ENCODE peak calls at places on chromosome 17, in six cellular contexts. One of them, this sample, is unnamed. For H3K9me3, the result is how much of the 10 kb centered on the place peaks cover.

GRCh38 chr17:29930399-29931010 is 477 bp upstream of the SSH2 start:
- DNase-seq in heart right ventricle: no peak
- DNase-seq in colonic mucosa: peak
- DNase-seq in IMR-90: peak
- DNase-seq in suprapubic skin: no peak
- DNase-seq in right cardiac atrium: no peak
- DNase-seq in this sample: no peak

GRCh38 chr17:28010406-28010805 is 32.1 kb upstream of the NLK start:
- DNase-seq in IMR-90: no peak
- DNase-seq in suprapubic skin: no peak
- DNase-seq in right cardiac atrium: no peak
- DNase-seq in colonic mucosa: no peak
- DNase-seq in heart right ventricle: no peak
- DNase-seq in this sample: no peak

GRCh38 chr17:22703786-22704441 is 1011.6 kb downstream of the KCNJ18 start:
- DNase-seq in heart right ventricle: no peak
- DNase-seq in colonic mucosa: no peak
- DNase-seq in suprapubic skin: no peak
- DNase-seq in IMR-90: no peak
- DNase-seq in right cardiac atrium: no peak
- DNase-seq in this sample: no peak

GRCh38 chr17:49708515-49709161 is 874 bp upstream of the SLC35B1 start:
- DNase-seq in right cardiac atrium: no peak
- DNase-seq in colonic mucosa: no peak
- DNase-seq in heart right ventricle: no peak
- DNase-seq in IMR-90: no peak
- DNase-seq in suprapubic skin: peak
- DNase-seq in this sample: no peak

GRCh38 chr17:45221081-45221996 is at the start of gene FMNL1:
- DNase-seq in right cardiac atrium: peak
- DNase-seq in IMR-90: no peak
- DNase-seq in suprapubic skin: no peak
- DNase-seq in heart right ventricle: peak
- DNase-seq in colonic mucosa: peak
- DNase-seq in this sample: peak

GRCh38 chr17:75814900-75815373 is 29.3 kb downstream of the UNC13D start:
- DNase-seq in heart right ventricle: no peak
- DNase-seq in IMR-90: peak
- DNase-seq in colonic mucosa: no peak
- DNase-seq in right cardiac atrium: no peak
- DNase-seq in suprapubic skin: peak
- DNase-seq in this sample: no peak

GRCh38 chr17:28727727-28728363 is 743 bp upstream of the NEK8 start:
- DNase-seq in heart right ventricle: peak
- DNase-seq in IMR-90: peak
- DNase-seq in suprapubic skin: no peak
- DNase-seq in colonic mucosa: peak
- DNase-seq in right cardiac atrium: peak
- DNase-seq in this sample: peak

GRCh38 chr17:76626442-76626841 is 17.1 kb downstream of the ST6GALNAC1 start:
- DNase-seq in heart right ventricle: no peak
- DNase-seq in colonic mucosa: no peak
- DNase-seq in suprapubic skin: no peak
- DNase-seq in IMR-90: no peak
- DNase-seq in right cardiac atrium: no peak
- DNase-seq in this sample: no peak

GRCh38 chr17:42153919-42154491 is 784 bp downstream of the RAB5C start:
- DNase-seq in suprapubic skin: no peak
- DNase-seq in colonic mucosa: peak
- DNase-seq in IMR-90: peak
- DNase-seq in heart right ventricle: no peak
- DNase-seq in right cardiac atrium: no peak
- DNase-seq in this sample: no peak

GRCh38 chr17:17093764-17094163 is 51.5 kb downstream of the MPRIP start:
- DNase-seq in heart right ventricle: no peak
- DNase-seq in suprapubic skin: no peak
- DNase-seq in IMR-90: no peak
- DNase-seq in colonic mucosa: no peak
- DNase-seq in right cardiac atrium: no peak
- DNase-seq in this sample: no peak

GRCh38 chr17:68665373-68665772 is 64.2 kb upstream of the FAM20A start:
- DNase-seq in right cardiac atrium: no peak
- DNase-seq in colonic mucosa: no peak
- DNase-seq in IMR-90: no peak
- DNase-seq in suprapubic skin: no peak
- DNase-seq in heart right ventricle: no peak
- DNase-seq in this sample: no peak

GRCh38 chr17:63751806-63752205 is 10.2 kb upstream of the STRADA start:
- DNase-seq in right cardiac atrium: no peak
- DNase-seq in IMR-90: no peak
- DNase-seq in suprapubic skin: no peak
- DNase-seq in colonic mucosa: no peak
- DNase-seq in heart right ventricle: no peak
- DNase-seq in this sample: no peak

GRCh38 chr17:4236456-4236855 is 27.3 kb downstream of the ANKFY1 start:
- DNase-seq in IMR-90: peak
- DNase-seq in heart right ventricle: no peak
- DNase-seq in right cardiac atrium: no peak
- DNase-seq in colonic mucosa: no peak
- DNase-seq in suprapubic skin: no peak
- DNase-seq in this sample: no peak

GRCh38 chr17:70184770-70185169 is 15.4 kb downstream of the KCNJ2 start:
- DNase-seq in heart right ventricle: no peak
- DNase-seq in right cardiac atrium: no peak
- DNase-seq in IMR-90: peak
- DNase-seq in suprapubic skin: no peak
- DNase-seq in colonic mucosa: no peak
- DNase-seq in this sample: no peak

GRCh38 chr17:51442112-51442865 is 181.9 kb downstream of the UTP18 start:
- DNase-seq in IMR-90: no peak
- DNase-seq in suprapubic skin: no peak
- DNase-seq in right cardiac atrium: no peak
- DNase-seq in heart right ventricle: no peak
- DNase-seq in colonic mucosa: no peak
- DNase-seq in this sample: no peak
- H3K9me3 ChIP-seq in IMR-90: under half
- H3K9me3 ChIP-seq in suprapubic skin: under half
- H3K9me3 ChIP-seq in right cardiac atrium: under half
- H3K9me3 ChIP-seq in heart right ventricle: under half
- H3K9me3 ChIP-seq in colonic mucosa: under half
- H3K9me3 ChIP-seq in this sample: under half

GRCh38 chr17:21296097-21297025 is 11.8 kb downstream of the MAP2K3 start:
- DNase-seq in IMR-90: peak
- DNase-seq in right cardiac atrium: no peak
- DNase-seq in suprapubic skin: no peak
- DNase-seq in heart right ventricle: no peak
- DNase-seq in colonic mucosa: no peak
- DNase-seq in this sample: no peak
- H3K9me3 ChIP-seq in IMR-90: under half
- H3K9me3 ChIP-seq in right cardiac atrium: under half
- H3K9me3 ChIP-seq in suprapubic skin: under half
- H3K9me3 ChIP-seq in heart right ventricle: under half
- H3K9me3 ChIP-seq in colonic mucosa: under half
- H3K9me3 ChIP-seq in this sample: under half

DNA sequence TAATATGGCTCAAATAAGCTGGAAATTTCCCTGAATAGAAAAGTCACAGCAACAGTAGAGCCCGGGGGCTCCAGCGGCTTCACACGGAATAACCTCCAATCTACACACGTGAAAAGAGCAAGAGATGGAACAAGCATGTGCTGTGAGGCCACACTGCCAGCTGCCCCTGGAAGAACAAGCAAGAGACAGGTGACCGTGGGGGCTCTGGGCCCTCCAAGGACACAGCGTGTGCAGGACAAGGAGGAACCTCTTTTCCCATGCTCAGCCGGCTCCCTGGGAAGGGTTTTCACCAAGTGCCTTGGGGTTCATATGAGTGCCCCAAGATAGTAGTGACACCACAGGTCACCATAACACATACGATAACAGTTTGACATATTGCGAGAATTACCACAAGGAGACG is 110.2 kb upstream of the ZNF750 start:
- DNase-seq in suprapubic skin: peak
- DNase-seq in colonic mucosa: no peak
- DNase-seq in IMR-90: no peak
- DNase-seq in right cardiac atrium: no peak
- DNase-seq in heart right ventricle: no peak
- DNase-seq in this sample: no peak
- H3K9me3 ChIP-seq in suprapubic skin: under half
- H3K9me3 ChIP-seq in colonic mucosa: under half
- H3K9me3 ChIP-seq in IMR-90: half or more
- H3K9me3 ChIP-seq in right cardiac atrium: under half
- H3K9me3 ChIP-seq in heart right ventricle: under half
- H3K9me3 ChIP-seq in this sample: under half

DNA sequence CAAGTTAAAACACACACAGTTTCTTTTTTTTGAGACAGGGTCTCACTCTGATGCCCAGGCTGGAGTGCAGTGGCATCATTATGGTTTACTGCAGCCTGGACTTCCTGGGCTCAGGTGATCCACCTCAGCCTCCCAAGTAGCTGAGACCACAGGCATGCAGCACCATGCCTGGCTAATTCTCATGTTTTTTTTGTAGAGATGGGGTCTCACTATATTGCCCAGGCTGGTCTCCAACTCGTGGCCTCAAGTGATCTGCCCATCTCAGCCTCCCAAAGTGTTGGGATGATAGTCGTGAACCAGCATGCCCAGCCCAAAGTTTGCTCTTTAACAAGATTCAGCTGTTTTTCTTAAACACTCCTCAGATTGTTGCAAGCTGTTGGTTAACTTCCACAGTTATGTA is 39.0 kb downstream of the PRPSAP2 start:
- DNase-seq in IMR-90: no peak
- DNase-seq in right cardiac atrium: no peak
- DNase-seq in colonic mucosa: no peak
- DNase-seq in suprapubic skin: no peak
- DNase-seq in heart right ventricle: no peak
- DNase-seq in this sample: no peak
- H3K9me3 ChIP-seq in IMR-90: under half
- H3K9me3 ChIP-seq in right cardiac atrium: under half
- H3K9me3 ChIP-seq in colonic mucosa: under half
- H3K9me3 ChIP-seq in suprapubic skin: under half
- H3K9me3 ChIP-seq in heart right ventricle: under half
- H3K9me3 ChIP-seq in this sample: under half